ENCODE peak calls at places on chromosomes 12 and 14, in six cellular contexts. H, A, M, O, K and G are unnamed samples.

GRCh38 chr14:56150018-56150417 is 31.8 kb downstream of the PELI2 start:
- DNase-seq in H (no peak), A (no peak), M (no peak), O (no peak), K (no peak), G (no peak)

GRCh38 chr12:52234226-52234810 is 1.3 kb downstream of the KRT7 start:
- DNase-seq in H (no peak), A (no peak), M (no peak), O (no peak), K (peak), G (peak)

GRCh38 chr12:94041833-94042232 is 106.5 kb upstream of the PLXNC1 start:
- DNase-seq in H (no peak), A (no peak), M (no peak), O (no peak), K (no peak), G (no peak)

GRCh38 chr12:119069029-119069731 is 87.8 kb downstream of the SRRM4 start:
- DNase-seq in H (no peak), A (no peak), M (no peak), O (no peak), K (no peak), G (no peak)

GRCh38 chr12:12870454-12870853 is 20.9 kb upstream of the GPRC5A start:
- DNase-seq in H (no peak), A (peak), M (no peak), O (peak), K (no peak), G (no peak)

GRCh38 chr14:50303744-50304471 is 8.1 kb downstream of the L2HGDH start:
- DNase-seq in H (no peak), A (peak), M (no peak), O (no peak), K (no peak), G (no peak)

GRCh38 chr14:56217380-56218045 is 99.3 kb downstream of the PELI2 start:
- DNase-seq in H (no peak), A (no peak), M (no peak), O (no peak), K (no peak), G (no peak)

GRCh38 chr14:71988954-71989353 is 56.7 kb downstream of the RGS6 start:
- DNase-seq in H (no peak), A (no peak), M (no peak), O (no peak), K (no peak), G (no peak)

GRCh38 chr12:75713434-75713833 is 202.0 kb upstream of the KRR1 start:
- DNase-seq in H (no peak), A (no peak), M (no peak), O (no peak), K (no peak), G (no peak)

GRCh38 chr14:76186318-76187027 is 34.8 kb downstream of the GPATCH2L start:
- DNase-seq in H (no peak), A (no peak), M (no peak), O (no peak), K (no peak), G (no peak)

GRCh38 chr12:31574803-31575573 is 15.9 kb downstream of the DENND5B start:
- DNase-seq in H (no peak), A (peak), M (no peak), O (no peak), K (no peak), G (no peak)

GRCh38 chr12:88181881-88182280 is 39.8 kb downstream of the TMTC3 start:
- DNase-seq in H (no peak), A (no peak), M (no peak), O (no peak), K (no peak), G (no peak)

GRCh38 chr12:89344043-89344861 is 8.0 kb downstream of the DUSP6 start:
- DNase-seq in H (no peak), A (no peak), M (no peak), O (no peak), K (no peak), G (no peak)

GRCh38 chr14:102503576-102504224 is 5.9 kb downstream of the ANKRD9 start:
- DNase-seq in H (no peak), A (no peak), M (no peak), O (no peak), K (no peak), G (no peak)

GRCh38 chr14:105247715-105248367 is 492 bp upstream of the BTBD6 start:
- DNase-seq in H (no peak), A (no peak), M (no peak), O (no peak), K (no peak), G (no peak)

GRCh38 chr12:12786716-12787601 is 1.5 kb downstream of the APOLD1 start:
- DNase-seq in H (peak), A (peak), M (peak), O (no peak), K (peak), G (peak)

GRCh38 chr12:3420693-3421092 is 70.3 kb upstream of the PRMT8 start:
- DNase-seq in H (no peak), A (no peak), M (no peak), O (no peak), K (no peak), G (peak)

GRCh38 chr12:113099764-113100163 is 35.8 kb downstream of the RASAL1 start:
- DNase-seq in H (no peak), A (no peak), M (no peak), O (no peak), K (no peak), G (no peak)

GRCh38 chr12:102535306-102535705 is 54.9 kb upstream of the IGF1 start:
- DNase-seq in H (no peak), A (no peak), M (no peak), O (no peak), K (no peak), G (no peak)

GRCh38 chr14:34742509-34743115 is 28.2 kb upstream of the CFL2 start:
- DNase-seq in H (no peak), A (no peak), M (no peak), O (no peak), K (no peak), G (no peak)
- H3K4me3 ChIP-seq in H (no peak), A (no peak), M (no peak), O (no peak), K (no peak), G (no peak)

GRCh38 chr12:80707830-80708534 is 548 bp downstream of the MYF6 start:
- DNase-seq in H (no peak), A (no peak), M (no peak), O (no peak), K (peak), G (no peak)

GRCh38 chr12:80710727-80711066 is 3.3 kb downstream of the MYF6 start:
- DNase-seq in H (no peak), A (no peak), M (no peak), O (no peak), K (no peak), G (no peak)

GRCh38 chr12:80711866-80712265 is 4.4 kb downstream of the MYF6 start:
- DNase-seq in H (no peak), A (no peak), M (no peak), O (no peak), K (no peak), G (no peak)

GRCh38 chr12:80708535-80709328 is 1.3 kb downstream of the MYF6 start:
- DNase-seq in H (no peak), A (no peak), M (no peak), O (no peak), K (no peak), G (no peak)

DNA sequence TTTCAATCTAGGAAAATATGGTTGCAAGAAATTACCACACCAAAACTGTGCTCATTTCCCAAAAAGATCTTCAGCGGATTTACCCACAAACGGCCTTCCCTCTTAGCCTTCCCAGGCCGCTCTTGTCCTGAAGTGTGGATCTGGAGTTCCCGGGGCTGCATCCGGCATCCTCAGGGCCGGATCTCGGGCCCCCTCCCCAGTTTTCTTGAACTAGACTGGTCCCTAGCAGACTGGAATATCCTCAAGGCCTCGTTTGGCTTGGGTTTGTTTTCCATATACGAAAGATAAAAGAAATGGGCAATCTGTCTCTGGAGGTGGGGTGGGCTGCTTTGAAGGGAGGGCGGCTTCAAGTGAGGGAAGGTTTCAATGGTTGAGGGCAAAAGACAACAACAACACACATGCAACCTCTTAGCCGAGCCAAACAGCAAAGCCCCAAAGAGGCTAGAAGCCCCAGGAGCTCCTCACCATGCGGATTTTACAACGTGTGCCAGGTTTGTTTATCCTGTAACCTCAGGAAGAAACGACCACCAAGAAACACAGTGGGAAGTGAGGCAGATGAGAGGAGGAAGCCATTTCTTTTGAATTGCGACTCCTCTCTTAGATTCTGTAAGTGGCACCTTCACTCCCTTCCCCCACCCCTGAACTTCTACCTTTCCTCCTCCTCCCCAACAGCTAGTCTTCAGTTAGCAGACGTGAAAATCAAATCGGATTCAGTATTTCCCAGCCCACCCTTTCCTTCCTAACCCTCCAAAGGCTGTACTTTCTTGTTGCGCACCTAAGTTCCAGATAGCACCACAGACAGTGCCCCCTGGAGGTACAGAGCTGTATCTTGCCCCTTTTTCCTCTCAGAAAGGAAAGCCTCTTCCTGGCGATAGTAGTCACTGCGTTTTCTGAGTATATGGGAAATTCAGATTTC is 2.6 kb downstream of the MYF6 start:
- DNase-seq in H (no peak), A (no peak), M (no peak), O (no peak), K (no peak), G (no peak)
- TF ChIP-seq CTCF in H (no peak), A (peak), M (no peak), O (peak), K (no peak), G (peak)

GRCh38 chr12:57783466-57783801 is 847 bp downstream of the TSFM start:
- DNase-seq in H (no peak), A (no peak), M (no peak), O (no peak), K (no peak), G (no peak)

GRCh38 chr12:57782608-57783465 is at the start of gene TSFM:
- DNase-seq in H (peak), A (peak), M (peak), O (peak), K (peak), G (peak)

GRCh38 chr12:57782243-57782607 is 362 bp upstream of the TSFM start:
- DNase-seq in H (no peak), A (no peak), M (no peak), O (no peak), K (no peak), G (no peak)

GRCh38 chr12:57781801-57782200 is 786 bp upstream of the TSFM start:
- DNase-seq in H (no peak), A (no peak), M (no peak), O (no peak), K (no peak), G (no peak)

DNA sequence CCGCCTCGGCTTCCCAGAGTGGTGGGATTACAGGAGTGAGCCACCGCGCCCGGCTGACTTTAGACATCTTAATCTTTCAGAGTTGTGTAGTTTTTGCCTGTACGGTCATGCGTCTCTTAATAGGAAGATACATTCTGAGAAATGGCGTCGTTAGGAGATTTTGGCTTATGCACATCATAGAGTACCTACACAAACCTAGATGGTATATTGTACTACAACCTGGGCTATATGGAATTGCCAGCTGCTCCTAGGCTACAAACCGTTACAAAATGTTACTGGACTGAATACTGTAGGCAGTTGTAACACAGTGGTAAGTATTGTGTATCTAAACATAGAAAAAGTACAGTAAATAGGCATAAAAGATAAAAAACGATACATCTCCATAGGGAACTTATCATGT is 1.3 kb downstream of the TSFM start:
- DNase-seq in H (no peak), A (no peak), M (no peak), O (no peak), K (no peak), G (no peak)
- H3K4me3 ChIP-seq in H (no peak), A (no peak), M (no peak), O (peak), K (no peak), G (no peak)

GRCh38 chr12:109711596-109712461 is 1.8 kb upstream of the FAM222A start:
- DNase-seq in H (no peak), A (peak), M (peak), O (no peak), K (no peak), G (no peak)

GRCh38 chr12:109710279-109710746 is 3.3 kb upstream of the FAM222A start:
- DNase-seq in H (no peak), A (no peak), M (no peak), O (no peak), K (no peak), G (no peak)

GRCh38 chr12:109710747-109711595 is 2.7 kb upstream of the FAM222A start:
- DNase-seq in H (no peak), A (no peak), M (no peak), O (no peak), K (no peak), G (no peak)

GRCh38 chr12:109708939-109709338 is 4.7 kb upstream of the FAM222A start:
- DNase-seq in H (no peak), A (no peak), M (no peak), O (no peak), K (no peak), G (no peak)

GRCh38 chr12:109709401-109710278 is 4.0 kb upstream of the FAM222A start:
- DNase-seq in H (no peak), A (no peak), M (no peak), O (no peak), K (no peak), G (no peak)
- TF ChIP-seq CTCF in H (no peak), A (no peak), M (no peak), O (no peak), K (no peak), G (no peak)

GRCh38 chr14:75047506-75047905 is 3.8 kb downstream of the MLH3 start:
- DNase-seq in H (no peak), A (no peak), M (no peak), O (no peak), K (no peak), G (no peak)

GRCh38 chr14:75048101-75048500 is 3.2 kb downstream of the MLH3 start:
- DNase-seq in H (no peak), A (no peak), M (no peak), O (no peak), K (no peak), G (no peak)

GRCh38 chr14:75050852-75051555 is at the start of gene MLH3:
- DNase-seq in H (peak), A (peak), M (peak), O (no peak), K (peak), G (peak)

GRCh38 chr14:75049731-75050201 is 1.5 kb downstream of the MLH3 start:
- DNase-seq in H (no peak), A (peak), M (no peak), O (no peak), K (no peak), G (no peak)

GRCh38 chr14:75049136-75049535 is 2.1 kb downstream of the MLH3 start:
- DNase-seq in H (no peak), A (no peak), M (no peak), O (no peak), K (no peak), G (no peak)
- H3K4me3 ChIP-seq in H (no peak), A (no peak), M (no peak), O (no peak), K (no peak), G (no peak)

DNA sequence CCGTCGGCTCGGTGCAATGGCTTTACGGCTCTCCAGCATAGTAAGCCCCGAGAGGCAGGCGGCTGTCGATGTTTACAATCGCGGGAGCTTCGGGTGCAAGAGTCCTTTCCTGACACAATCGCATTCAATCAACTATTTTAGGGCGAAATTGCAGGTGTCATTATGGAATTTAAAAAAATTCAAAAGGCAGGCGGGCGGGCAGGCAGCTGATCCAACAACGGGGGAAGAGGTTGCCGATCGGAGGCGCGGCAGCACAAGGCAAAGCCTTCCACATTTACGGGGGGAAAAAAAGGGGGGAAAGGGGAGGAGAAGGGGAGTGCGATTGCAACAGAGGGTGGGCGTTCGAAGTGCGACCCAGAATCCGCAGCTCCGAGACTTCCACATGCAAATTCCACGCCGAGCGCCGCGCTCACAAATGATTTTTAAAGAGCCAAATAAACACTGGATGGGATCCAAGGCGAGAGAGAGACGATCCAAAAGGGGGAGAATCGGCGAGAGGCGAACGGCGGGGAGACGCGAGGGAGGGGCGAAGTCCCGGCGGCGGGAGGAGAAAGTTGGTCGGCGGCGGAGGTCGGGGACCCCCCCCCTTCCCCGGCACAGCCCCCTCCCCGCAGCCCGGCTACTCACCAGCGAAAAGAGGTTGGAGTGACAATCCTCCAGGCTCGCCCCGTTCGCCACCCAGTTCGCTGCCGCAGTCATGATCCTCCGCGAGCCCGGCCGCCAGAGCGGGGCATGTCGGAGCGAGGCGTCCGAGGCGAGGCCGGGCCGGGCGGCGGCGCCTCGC is 868 bp downstream of the MED13L start:
- DNase-seq in H (peak), A (peak), M (peak), O (no peak), K (peak), G (no peak)
- TF ChIP-seq CTCF in H (no peak), A (peak), M (no peak), O (no peak), K (no peak), G (peak)

GRCh38 chr12:82730832-82731497 is 44.3 kb downstream of the TMTC2 start:
- DNase-seq in H (no peak), A (peak), M (no peak), O (no peak), K (no peak), G (no peak)
- H3K4me3 ChIP-seq in H (no peak), A (no peak), M (no peak), O (no peak), K (no peak), G (no peak)

GRCh38 chr12:28967426-28967825 is 181.7 kb upstream of the FAR2 start:
- DNase-seq in H (no peak), A (no peak), M (no peak), O (no peak), K (no peak), G (no peak)

GRCh38 chr12:28961948-28962384 is 187.1 kb upstream of the FAR2 start:
- DNase-seq in H (no peak), A (peak), M (no peak), O (no peak), K (no peak), G (no peak)

GRCh38 chr12:28958553-28959195 is 190.4 kb upstream of the FAR2 start:
- DNase-seq in H (no peak), A (peak), M (no peak), O (no peak), K (no peak), G (no peak)

GRCh38 chr12:28966049-28966778 is 182.9 kb upstream of the FAR2 start:
- DNase-seq in H (no peak), A (peak), M (no peak), O (no peak), K (peak), G (no peak)

GRCh38 chr12:28963554-28963953 is 185.5 kb upstream of the FAR2 start:
- DNase-seq in H (no peak), A (peak), M (no peak), O (no peak), K (no peak), G (no peak)
- TF ChIP-seq CTCF in H (no peak), A (peak), M (no peak), O (peak), K (no peak), G (peak)

GRCh38 chr12:56021882-56022497 is 1.1 kb downstream of the IKZF4 start:
- DNase-seq in H (no peak), A (no peak), M (no peak), O (no peak), K (no peak), G (no peak)
- H3K4me3 ChIP-seq in H (no peak), A (peak), M (no peak), O (no peak), K (peak), G (no peak)

GRCh38 chr14:61321385-61322010 is at the start of gene PRKCH:
- DNase-seq in H (peak), A (peak), M (peak), O (no peak), K (peak), G (peak)
- TF ChIP-seq CTCF in H (no peak), A (peak), M (no peak), O (no peak), K (no peak), G (peak)